ENCODE peak calls at places on chromosomes 11 and 22, in four cellular contexts. One of them, this sample, is unnamed.
A peak's percentile ranks its signal among the peaks of the same experiment; 100 is the strongest.

GRCh38 chr11:134276396-134277175 is 407 bp downstream of the GLB1L3 start:
- DNase-seq in SK-N-SH: peak; percentile 77
- DNase-seq in K562: peak; percentile 3
- DNase-seq in H1: no peak
- DNase-seq in this sample: peak; percentile 68

GRCh38 chr11:58801302-58801701 is 43.2 kb downstream of the GLYATL2 start:
- DNase-seq in SK-N-SH: no peak
- DNase-seq in K562: no peak
- DNase-seq in H1: no peak
- DNase-seq in this sample: no peak

GRCh38 chr22:26529345-26529744 is 17.1 kb upstream of the TFIP11 start:
- DNase-seq in SK-N-SH: no peak
- DNase-seq in K562: no peak
- DNase-seq in H1: no peak
- DNase-seq in this sample: no peak

GRCh38 chr11:131977231-131977630 is 606.8 kb downstream of the NTM start:
- DNase-seq in SK-N-SH: no peak
- DNase-seq in K562: no peak
- DNase-seq in H1: no peak
- DNase-seq in this sample: no peak

GRCh38 chr11:2890466-2891241 is 5.1 kb upstream of the CDKN1C start:
- DNase-seq in SK-N-SH: no peak
- DNase-seq in K562: peak; percentile 84
- DNase-seq in H1: no peak
- DNase-seq in this sample: no peak

GRCh38 chr11:56196705-56197104 is 20.3 kb downstream of the OR5J2 start:
- DNase-seq in SK-N-SH: no peak
- DNase-seq in K562: no peak
- DNase-seq in H1: no peak
- DNase-seq in this sample: no peak

GRCh38 chr11:3873712-3874349 is 18.4 kb downstream of the STIM1 start:
- DNase-seq in SK-N-SH: no peak
- DNase-seq in K562: no peak
- DNase-seq in H1: no peak
- DNase-seq in this sample: no peak

GRCh38 chr11:87976009-87976408 is 199.2 kb downstream of the RAB38 start:
- DNase-seq in SK-N-SH: no peak
- DNase-seq in K562: no peak
- DNase-seq in H1: no peak
- DNase-seq in this sample: no peak

GRCh38 chr11:122115520-122116343 is at the start of gene BLID:
- DNase-seq in SK-N-SH: no peak
- DNase-seq in K562: no peak
- DNase-seq in H1: no peak
- DNase-seq in this sample: peak; percentile 79

GRCh38 chr11:43012606-43013005 is 299.2 kb upstream of the API5 start:
- DNase-seq in SK-N-SH: no peak
- DNase-seq in K562: no peak
- DNase-seq in H1: no peak
- DNase-seq in this sample: no peak

DNA sequence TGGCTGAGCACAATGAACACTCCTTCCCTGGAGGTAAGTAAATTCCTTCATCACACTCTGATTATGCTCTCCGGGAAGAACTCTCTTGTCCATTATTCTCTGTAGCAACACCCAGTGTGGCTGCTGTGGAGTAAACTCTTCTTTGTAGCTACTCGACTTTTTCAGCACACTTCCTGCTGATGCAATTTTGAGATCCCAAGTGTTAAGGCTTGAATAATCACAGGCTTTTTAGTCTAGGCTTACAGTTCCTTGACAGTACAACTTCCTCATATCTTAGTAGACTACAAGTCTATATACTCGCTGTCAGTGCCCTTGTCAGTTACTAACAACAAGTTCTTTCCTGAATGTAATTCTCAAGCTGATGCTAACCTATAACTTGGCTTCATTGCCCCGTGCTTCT is 301.8 kb upstream of the API5 start:
- DNase-seq in SK-N-SH: no peak
- DNase-seq in K562: no peak
- DNase-seq in H1: no peak
- DNase-seq in this sample: no peak
- TF ChIP-seq TEAD4 in SK-N-SH: no peak
- TF ChIP-seq TEAD4 in K562: no peak
- TF ChIP-seq TEAD4 in H1: no peak
- TF ChIP-seq TEAD4 in this sample: no peak

DNA sequence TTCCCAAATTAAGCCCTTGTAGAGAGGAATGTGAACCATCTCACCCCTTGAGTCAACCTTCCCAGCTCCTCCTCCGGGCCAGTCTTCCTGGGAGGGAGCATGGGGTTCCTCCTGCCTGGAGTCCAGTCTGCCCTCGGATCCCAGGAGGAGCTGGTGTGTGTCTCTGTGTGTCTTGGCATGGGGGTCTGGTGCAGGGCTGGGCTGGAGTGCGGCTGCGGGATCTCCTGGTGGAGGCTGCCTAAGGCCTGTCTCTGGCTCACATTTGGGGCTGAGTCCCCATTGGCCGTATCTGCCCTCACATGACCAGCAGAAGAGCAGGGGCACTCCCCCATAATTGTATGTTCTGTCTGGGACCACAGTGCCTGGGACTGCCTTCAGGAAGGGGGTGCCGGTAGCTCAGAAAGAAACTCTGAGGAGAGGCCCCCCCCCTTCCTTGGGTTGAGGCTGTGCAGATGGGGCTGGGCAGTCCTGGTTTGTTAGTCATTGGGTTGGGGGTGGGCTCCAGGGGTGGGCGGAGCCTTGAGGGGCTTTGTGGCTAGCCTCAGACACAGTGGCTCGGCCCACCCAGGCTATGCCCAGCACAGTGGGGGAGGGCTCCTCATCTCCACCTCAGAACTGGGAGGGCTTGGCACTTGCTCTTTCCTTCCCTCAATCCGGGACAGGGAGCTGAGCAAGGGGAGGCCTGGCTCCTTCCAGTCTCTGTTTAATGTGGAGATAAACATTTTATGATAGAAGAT is 2.9 kb downstream of the C1QTNF5 start:
- DNase-seq in SK-N-SH: peak; percentile 74
- DNase-seq in K562: peak; percentile 62
- DNase-seq in H1: no peak
- DNase-seq in this sample: peak; percentile 71
- TF ChIP-seq TEAD4 in SK-N-SH: no peak
- TF ChIP-seq TEAD4 in K562: no peak
- TF ChIP-seq TEAD4 in H1: no peak
- TF ChIP-seq TEAD4 in this sample: no peak

DNA sequence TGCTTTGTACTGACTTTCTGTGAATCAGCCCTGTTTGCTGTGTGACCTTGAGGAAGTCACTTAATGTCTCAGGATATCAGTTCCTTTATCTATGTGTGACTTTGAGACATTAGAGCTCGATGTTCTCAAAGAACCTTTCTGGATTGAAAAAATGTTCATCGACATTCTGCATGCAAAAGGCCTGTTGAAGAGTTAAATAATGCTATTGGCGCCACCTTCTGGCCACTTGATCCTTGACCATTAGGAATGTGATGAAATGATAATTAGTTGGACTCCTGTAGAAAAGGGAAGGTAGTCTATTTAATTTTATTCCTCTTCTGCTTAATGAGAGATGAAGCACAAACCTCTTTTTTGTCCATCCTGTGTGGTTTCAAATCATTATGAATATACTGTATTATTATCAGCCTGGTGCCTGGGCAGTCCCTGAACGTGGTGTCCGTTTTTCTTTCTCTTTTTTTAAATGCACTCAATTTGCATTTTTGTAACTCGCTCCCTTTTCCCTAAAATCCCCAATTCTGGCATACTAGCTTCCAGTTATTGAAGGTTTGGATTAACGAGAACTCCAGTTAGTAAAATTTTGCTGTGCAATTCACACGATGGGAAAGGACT is 20.7 kb downstream of the ELF5 start:
- DNase-seq in SK-N-SH: peak; percentile 72
- DNase-seq in K562: peak; percentile 64
- DNase-seq in H1: peak; percentile 7
- DNase-seq in this sample: peak; percentile 57
- TF ChIP-seq TEAD4 in SK-N-SH: no peak
- TF ChIP-seq TEAD4 in K562: peak; percentile 30
- TF ChIP-seq TEAD4 in H1: peak; percentile 22
- TF ChIP-seq TEAD4 in this sample: no peak

DNA sequence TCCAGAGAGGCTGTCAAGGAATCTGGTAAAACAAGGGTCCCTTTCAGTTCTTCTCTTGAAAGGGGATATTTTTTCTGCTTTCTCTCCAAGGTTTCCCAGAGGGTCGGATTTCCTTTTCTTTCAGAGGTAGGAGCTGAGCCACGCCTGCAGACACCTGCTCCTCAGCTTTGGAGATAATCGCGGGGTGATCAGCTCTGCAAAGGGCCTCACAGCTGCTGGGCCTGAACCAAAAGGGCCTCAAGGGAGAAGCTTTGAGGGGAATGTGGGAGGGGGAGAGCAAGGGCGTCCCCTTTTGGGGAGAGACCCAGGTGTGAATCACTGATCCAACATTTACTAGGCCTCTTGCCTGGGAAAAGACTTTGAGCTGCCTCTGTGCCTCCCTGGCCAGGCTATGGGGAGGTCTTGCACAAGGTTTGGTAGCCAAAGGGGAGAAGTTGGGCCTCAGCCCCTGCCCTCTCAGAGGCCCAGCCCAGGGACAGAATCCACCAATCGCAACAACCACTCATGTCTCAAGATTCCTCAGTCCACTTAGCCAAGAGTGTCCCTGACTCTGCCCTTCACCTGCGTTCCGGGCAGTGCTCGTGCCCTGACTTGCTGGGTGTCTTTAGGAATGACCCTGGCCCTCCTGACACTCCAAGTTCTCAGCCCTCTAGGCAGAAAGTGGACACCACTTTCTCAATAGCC is 14.0 kb upstream of the TP53I11 start:
- DNase-seq in SK-N-SH: no peak
- DNase-seq in K562: no peak
- DNase-seq in H1: no peak
- DNase-seq in this sample: no peak
- TF ChIP-seq TEAD4 in SK-N-SH: no peak
- TF ChIP-seq TEAD4 in K562: no peak
- TF ChIP-seq TEAD4 in H1: no peak
- TF ChIP-seq TEAD4 in this sample: no peak

GRCh38 chr11:89421718-89422117 is 69.5 kb downstream of the NOX4 start:
- DNase-seq in SK-N-SH: no peak
- DNase-seq in K562: no peak
- DNase-seq in H1: no peak
- DNase-seq in this sample: no peak

GRCh38 chr11:89420981-89421380 is 70.2 kb downstream of the NOX4 start:
- DNase-seq in SK-N-SH: no peak
- DNase-seq in K562: no peak
- DNase-seq in H1: no peak
- DNase-seq in this sample: no peak

GRCh38 chr11:89416961-89417360 is 74.2 kb downstream of the NOX4 start:
- DNase-seq in SK-N-SH: no peak
- DNase-seq in K562: no peak
- DNase-seq in H1: no peak
- DNase-seq in this sample: no peak
- TF ChIP-seq TEAD4 in SK-N-SH: no peak
- TF ChIP-seq TEAD4 in K562: no peak
- TF ChIP-seq TEAD4 in H1: no peak
- TF ChIP-seq TEAD4 in this sample: no peak

DNA sequence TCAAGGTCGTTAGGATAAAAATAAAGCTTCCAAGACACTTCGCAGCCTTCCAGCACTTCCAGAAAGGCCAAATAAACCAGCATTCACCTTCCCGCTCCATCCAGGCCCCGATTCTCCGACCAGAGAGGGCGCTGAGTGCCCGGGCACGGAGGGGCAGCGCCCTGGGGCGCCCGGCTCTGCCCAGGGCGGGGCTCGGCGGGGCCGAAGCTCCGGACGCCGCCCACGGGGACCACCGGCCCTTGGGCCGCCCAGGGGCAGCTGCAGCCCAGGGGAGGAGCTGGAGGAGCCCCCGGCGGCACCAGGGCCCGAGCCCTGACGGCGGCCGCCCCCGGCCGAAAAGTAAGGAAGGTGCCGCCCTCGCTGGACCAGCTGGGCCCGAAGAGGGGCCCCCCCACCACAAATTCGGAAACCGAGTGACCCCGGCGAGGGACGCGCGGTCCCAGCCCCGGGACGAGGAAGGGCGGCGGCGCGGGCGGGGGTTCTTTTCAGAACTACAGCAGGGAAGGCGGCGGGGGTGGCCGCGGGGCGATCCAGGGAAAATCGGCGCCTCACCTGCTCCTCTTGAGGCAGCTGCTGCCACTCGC is 346 bp downstream of the ATL3 start:
- DNase-seq in SK-N-SH: peak; percentile 84
- DNase-seq in K562: no peak
- DNase-seq in H1: no peak
- DNase-seq in this sample: peak; percentile 48
- TF ChIP-seq TEAD4 in SK-N-SH: no peak
- TF ChIP-seq TEAD4 in K562: no peak
- TF ChIP-seq TEAD4 in H1: no peak
- TF ChIP-seq TEAD4 in this sample: no peak

GRCh38 chr11:118792642-118793124 is 1.7 kb upstream of the DDX6 start:
- DNase-seq in SK-N-SH: peak; percentile 83
- DNase-seq in K562: peak; percentile 63
- DNase-seq in H1: peak; percentile 86
- DNase-seq in this sample: peak; percentile 62
- TF ChIP-seq TEAD4 in SK-N-SH: no peak
- TF ChIP-seq TEAD4 in K562: peak; percentile 36
- TF ChIP-seq TEAD4 in H1: no peak
- TF ChIP-seq TEAD4 in this sample: no peak

GRCh38 chr11:63915961-63916836 is 765 bp downstream of the RCOR2 start:
- DNase-seq in SK-N-SH: peak; percentile 91
- DNase-seq in K562: peak; percentile 79
- DNase-seq in H1: no peak
- DNase-seq in this sample: peak; percentile 96
- TF ChIP-seq TEAD4 in SK-N-SH: no peak
- TF ChIP-seq TEAD4 in K562: no peak
- TF ChIP-seq TEAD4 in H1: no peak
- TF ChIP-seq TEAD4 in this sample: no peak

GRCh38 chr11:116642481-116642880 is 130.3 kb downstream of the BUD13 start:
- DNase-seq in SK-N-SH: no peak
- DNase-seq in K562: no peak
- DNase-seq in H1: no peak
- DNase-seq in this sample: no peak

GRCh38 chr11:116640641-116641402 is 132.0 kb downstream of the BUD13 start:
- DNase-seq in SK-N-SH: peak; percentile 36
- DNase-seq in K562: no peak
- DNase-seq in H1: no peak
- DNase-seq in this sample: no peak

GRCh38 chr11:116643521-116643920 is 129.3 kb downstream of the BUD13 start:
- DNase-seq in SK-N-SH: no peak
- DNase-seq in K562: no peak
- DNase-seq in H1: no peak
- DNase-seq in this sample: no peak

GRCh38 chr11:116642902-116643301 is 129.9 kb downstream of the BUD13 start:
- DNase-seq in SK-N-SH: no peak
- DNase-seq in K562: no peak
- DNase-seq in H1: no peak
- DNase-seq in this sample: no peak

GRCh38 chr11:116641561-116642045 is 131.2 kb downstream of the BUD13 start:
- DNase-seq in SK-N-SH: peak; percentile 86
- DNase-seq in K562: peak; percentile 42
- DNase-seq in H1: peak; percentile 39
- DNase-seq in this sample: peak; percentile 85
- TF ChIP-seq TEAD4 in SK-N-SH: no peak
- TF ChIP-seq TEAD4 in K562: no peak
- TF ChIP-seq TEAD4 in H1: no peak
- TF ChIP-seq TEAD4 in this sample: no peak